ENCODE peak calls at places on chromosomes 6 and 20, in six cellular contexts. One of them, this sample, is unnamed.
A peak's percentile ranks its signal among the peaks of the same experiment; 100 is the strongest.

GRCh38 chr20:12466915-12467314 is 541.9 kb upstream of the SPTLC3 start:
- DNase-seq in nephron progenitor cell: no peak
- DNase-seq in CD4-positive, alpha-beta T cell: no peak
- DNase-seq in neural crest cell: no peak
- DNase-seq in mucosa of descending colon: no peak
- DNase-seq in lower leg skin: no peak
- DNase-seq in this sample: no peak

GRCh38 chr20:25297141-25297905 is 49.4 kb downstream of the PYGB start:
- DNase-seq in nephron progenitor cell: no peak
- DNase-seq in CD4-positive, alpha-beta T cell: no peak
- DNase-seq in neural crest cell: no peak
- DNase-seq in mucosa of descending colon: no peak
- DNase-seq in lower leg skin: no peak
- DNase-seq in this sample: no peak

GRCh38 chr6:30345852-30346251 is 896 bp downstream of the RPP21 start:
- DNase-seq in nephron progenitor cell: no peak
- DNase-seq in CD4-positive, alpha-beta T cell: no peak
- DNase-seq in neural crest cell: no peak
- DNase-seq in mucosa of descending colon: no peak
- DNase-seq in lower leg skin: no peak
- DNase-seq in this sample: no peak

GRCh38 chr6:33628401-33628964 is 7.4 kb downstream of the ITPR3 start:
- DNase-seq in nephron progenitor cell: no peak
- DNase-seq in CD4-positive, alpha-beta T cell: no peak
- DNase-seq in neural crest cell: no peak
- DNase-seq in mucosa of descending colon: peak; percentile 41
- DNase-seq in lower leg skin: peak; percentile 68
- DNase-seq in this sample: no peak

GRCh38 chr6:155275808-155276480 is 12.1 kb downstream of the CLDN20 start:
- DNase-seq in nephron progenitor cell: no peak
- DNase-seq in CD4-positive, alpha-beta T cell: no peak
- DNase-seq in neural crest cell: no peak
- DNase-seq in mucosa of descending colon: no peak
- DNase-seq in lower leg skin: no peak
- DNase-seq in this sample: no peak

GRCh38 chr6:145627451-145627850 is 107.9 kb downstream of the EPM2A start:
- DNase-seq in nephron progenitor cell: no peak
- DNase-seq in CD4-positive, alpha-beta T cell: no peak
- DNase-seq in neural crest cell: no peak
- DNase-seq in mucosa of descending colon: no peak
- DNase-seq in lower leg skin: no peak
- DNase-seq in this sample: no peak

GRCh38 chr20:25000268-25000801 is 7.8 kb upstream of the APMAP start:
- DNase-seq in nephron progenitor cell: no peak
- DNase-seq in CD4-positive, alpha-beta T cell: no peak
- DNase-seq in neural crest cell: no peak
- DNase-seq in mucosa of descending colon: peak; percentile 55
- DNase-seq in lower leg skin: peak; percentile 96
- DNase-seq in this sample: no peak

GRCh38 chr20:38764563-38765355 is 16.5 kb downstream of the ACTR5 start:
- DNase-seq in nephron progenitor cell: no peak
- DNase-seq in CD4-positive, alpha-beta T cell: peak; percentile 6
- DNase-seq in neural crest cell: no peak
- DNase-seq in mucosa of descending colon: no peak
- DNase-seq in lower leg skin: peak; percentile 58
- DNase-seq in this sample: no peak

GRCh38 chr6:156427345-156427744 is 349.8 kb upstream of the ARID1B start:
- DNase-seq in nephron progenitor cell: no peak
- DNase-seq in CD4-positive, alpha-beta T cell: no peak
- DNase-seq in neural crest cell: no peak
- DNase-seq in mucosa of descending colon: peak; percentile 42
- DNase-seq in lower leg skin: no peak
- DNase-seq in this sample: no peak

GRCh38 chr6:157791461-157791860 is 31.6 kb upstream of the SNX9 start:
- DNase-seq in nephron progenitor cell: no peak
- DNase-seq in CD4-positive, alpha-beta T cell: no peak
- DNase-seq in neural crest cell: no peak
- DNase-seq in mucosa of descending colon: no peak
- DNase-seq in lower leg skin: no peak
- DNase-seq in this sample: no peak

GRCh38 chr6:4644962-4645361 is 131.2 kb upstream of the CDYL start:
- DNase-seq in nephron progenitor cell: no peak
- DNase-seq in CD4-positive, alpha-beta T cell: no peak
- DNase-seq in neural crest cell: no peak
- DNase-seq in mucosa of descending colon: no peak
- DNase-seq in lower leg skin: no peak
- DNase-seq in this sample: no peak

GRCh38 chr6:141482773-141483172 is 650.0 kb upstream of the GJE1 start:
- DNase-seq in nephron progenitor cell: no peak
- DNase-seq in CD4-positive, alpha-beta T cell: no peak
- DNase-seq in neural crest cell: no peak
- DNase-seq in mucosa of descending colon: no peak
- DNase-seq in lower leg skin: no peak
- DNase-seq in this sample: no peak

GRCh38 chr20:49677777-49678758 is 35.6 kb downstream of the B4GALT5 start:
- DNase-seq in nephron progenitor cell: no peak
- DNase-seq in CD4-positive, alpha-beta T cell: no peak
- DNase-seq in neural crest cell: no peak
- DNase-seq in mucosa of descending colon: peak; percentile 32
- DNase-seq in lower leg skin: no peak
- DNase-seq in this sample: no peak

GRCh38 chr20:49682278-49682677 is 31.4 kb downstream of the B4GALT5 start:
- DNase-seq in nephron progenitor cell: no peak
- DNase-seq in CD4-positive, alpha-beta T cell: no peak
- DNase-seq in neural crest cell: no peak
- DNase-seq in mucosa of descending colon: peak; percentile 1
- DNase-seq in lower leg skin: no peak
- DNase-seq in this sample: no peak

GRCh38 chr20:49682798-49683197 is 30.9 kb downstream of the B4GALT5 start:
- DNase-seq in nephron progenitor cell: no peak
- DNase-seq in CD4-positive, alpha-beta T cell: no peak
- DNase-seq in neural crest cell: no peak
- DNase-seq in mucosa of descending colon: no peak
- DNase-seq in lower leg skin: no peak
- DNase-seq in this sample: no peak

GRCh38 chr20:49676581-49677291 is 36.9 kb downstream of the B4GALT5 start:
- DNase-seq in nephron progenitor cell: no peak
- DNase-seq in CD4-positive, alpha-beta T cell: peak; percentile 8
- DNase-seq in neural crest cell: no peak
- DNase-seq in mucosa of descending colon: peak; percentile 66
- DNase-seq in lower leg skin: no peak
- DNase-seq in this sample: no peak

GRCh38 chr20:49680475-49680874 is 33.2 kb downstream of the B4GALT5 start:
- DNase-seq in nephron progenitor cell: no peak
- DNase-seq in CD4-positive, alpha-beta T cell: no peak
- DNase-seq in neural crest cell: no peak
- DNase-seq in mucosa of descending colon: no peak
- DNase-seq in lower leg skin: no peak
- DNase-seq in this sample: no peak
- TF ChIP-seq CTCF in nephron progenitor cell: no peak
- TF ChIP-seq CTCF in CD4-positive, alpha-beta T cell: no peak
- TF ChIP-seq CTCF in neural crest cell: no peak
- TF ChIP-seq CTCF in mucosa of descending colon: no peak
- TF ChIP-seq CTCF in lower leg skin: no peak
- TF ChIP-seq CTCF in this sample: no peak

DNA sequence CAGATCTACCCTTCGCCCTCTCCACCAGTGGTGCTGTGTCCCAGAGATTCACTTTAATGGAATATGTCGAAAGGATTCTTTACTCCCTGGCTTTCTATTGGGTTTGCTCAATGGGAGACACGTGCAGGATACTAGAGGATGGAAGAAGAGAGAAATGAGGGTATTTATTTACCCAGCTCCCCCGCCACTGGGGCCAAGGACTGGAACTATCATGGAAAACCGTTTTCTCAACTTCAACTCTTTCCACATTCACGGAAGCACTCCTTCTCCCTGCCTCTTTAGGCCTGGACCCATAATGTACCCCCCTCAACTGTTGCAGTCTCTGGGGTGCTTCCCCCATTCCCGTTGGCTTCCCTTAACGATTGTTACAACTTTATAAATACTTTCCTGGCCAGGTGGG is 26.6 kb upstream of the RALY start:
- DNase-seq in nephron progenitor cell: no peak
- DNase-seq in CD4-positive, alpha-beta T cell: no peak
- DNase-seq in neural crest cell: no peak
- DNase-seq in mucosa of descending colon: no peak
- DNase-seq in lower leg skin: peak; percentile 63
- DNase-seq in this sample: no peak
- TF ChIP-seq CTCF in nephron progenitor cell: no peak
- TF ChIP-seq CTCF in CD4-positive, alpha-beta T cell: no peak
- TF ChIP-seq CTCF in neural crest cell: no peak
- TF ChIP-seq CTCF in mucosa of descending colon: no peak
- TF ChIP-seq CTCF in lower leg skin: no peak
- TF ChIP-seq CTCF in this sample: no peak

GRCh38 chr6:37804676-37805075 is 14.9 kb upstream of the ZFAND3 start:
- DNase-seq in nephron progenitor cell: no peak
- DNase-seq in CD4-positive, alpha-beta T cell: no peak
- DNase-seq in neural crest cell: no peak
- DNase-seq in mucosa of descending colon: no peak
- DNase-seq in lower leg skin: no peak
- DNase-seq in this sample: no peak

GRCh38 chr6:37809144-37809543 is 10.4 kb upstream of the ZFAND3 start:
- DNase-seq in nephron progenitor cell: no peak
- DNase-seq in CD4-positive, alpha-beta T cell: no peak
- DNase-seq in neural crest cell: no peak
- DNase-seq in mucosa of descending colon: no peak
- DNase-seq in lower leg skin: no peak
- DNase-seq in this sample: no peak

GRCh38 chr6:37806213-37806612 is 13.3 kb upstream of the ZFAND3 start:
- DNase-seq in nephron progenitor cell: no peak
- DNase-seq in CD4-positive, alpha-beta T cell: no peak
- DNase-seq in neural crest cell: no peak
- DNase-seq in mucosa of descending colon: no peak
- DNase-seq in lower leg skin: no peak
- DNase-seq in this sample: no peak

GRCh38 chr6:37802810-37803209 is 16.7 kb upstream of the ZFAND3 start:
- DNase-seq in nephron progenitor cell: no peak
- DNase-seq in CD4-positive, alpha-beta T cell: no peak
- DNase-seq in neural crest cell: no peak
- DNase-seq in mucosa of descending colon: no peak
- DNase-seq in lower leg skin: no peak
- DNase-seq in this sample: no peak

GRCh38 chr6:37807656-37808055 is 11.9 kb upstream of the ZFAND3 start:
- DNase-seq in nephron progenitor cell: peak; percentile 20
- DNase-seq in CD4-positive, alpha-beta T cell: no peak
- DNase-seq in neural crest cell: no peak
- DNase-seq in mucosa of descending colon: no peak
- DNase-seq in lower leg skin: no peak
- DNase-seq in this sample: no peak
- TF ChIP-seq CTCF in nephron progenitor cell: no peak
- TF ChIP-seq CTCF in CD4-positive, alpha-beta T cell: no peak
- TF ChIP-seq CTCF in neural crest cell: peak; percentile 19
- TF ChIP-seq CTCF in mucosa of descending colon: no peak
- TF ChIP-seq CTCF in lower leg skin: no peak
- TF ChIP-seq CTCF in this sample: no peak

GRCh38 chr6:24902782-24903181 is 33.0 kb downstream of the RIPOR2 start:
- DNase-seq in nephron progenitor cell: no peak
- DNase-seq in CD4-positive, alpha-beta T cell: no peak
- DNase-seq in neural crest cell: no peak
- DNase-seq in mucosa of descending colon: no peak
- DNase-seq in lower leg skin: no peak
- DNase-seq in this sample: no peak
- TF ChIP-seq CTCF in nephron progenitor cell: no peak
- TF ChIP-seq CTCF in CD4-positive, alpha-beta T cell: no peak
- TF ChIP-seq CTCF in neural crest cell: no peak
- TF ChIP-seq CTCF in mucosa of descending colon: no peak
- TF ChIP-seq CTCF in lower leg skin: no peak
- TF ChIP-seq CTCF in this sample: no peak

GRCh38 chr6:35757461-35758123 is 18.8 kb upstream of the CLPSL2 start:
- DNase-seq in nephron progenitor cell: peak; percentile 25
- DNase-seq in CD4-positive, alpha-beta T cell: no peak
- DNase-seq in neural crest cell: peak; percentile 33
- DNase-seq in mucosa of descending colon: peak; percentile 9
- DNase-seq in lower leg skin: no peak
- DNase-seq in this sample: peak; percentile 33
- TF ChIP-seq CTCF in nephron progenitor cell: peak; percentile 32
- TF ChIP-seq CTCF in CD4-positive, alpha-beta T cell: no peak
- TF ChIP-seq CTCF in neural crest cell: peak; percentile 52
- TF ChIP-seq CTCF in mucosa of descending colon: no peak
- TF ChIP-seq CTCF in lower leg skin: no peak
- TF ChIP-seq CTCF in this sample: no peak

DNA sequence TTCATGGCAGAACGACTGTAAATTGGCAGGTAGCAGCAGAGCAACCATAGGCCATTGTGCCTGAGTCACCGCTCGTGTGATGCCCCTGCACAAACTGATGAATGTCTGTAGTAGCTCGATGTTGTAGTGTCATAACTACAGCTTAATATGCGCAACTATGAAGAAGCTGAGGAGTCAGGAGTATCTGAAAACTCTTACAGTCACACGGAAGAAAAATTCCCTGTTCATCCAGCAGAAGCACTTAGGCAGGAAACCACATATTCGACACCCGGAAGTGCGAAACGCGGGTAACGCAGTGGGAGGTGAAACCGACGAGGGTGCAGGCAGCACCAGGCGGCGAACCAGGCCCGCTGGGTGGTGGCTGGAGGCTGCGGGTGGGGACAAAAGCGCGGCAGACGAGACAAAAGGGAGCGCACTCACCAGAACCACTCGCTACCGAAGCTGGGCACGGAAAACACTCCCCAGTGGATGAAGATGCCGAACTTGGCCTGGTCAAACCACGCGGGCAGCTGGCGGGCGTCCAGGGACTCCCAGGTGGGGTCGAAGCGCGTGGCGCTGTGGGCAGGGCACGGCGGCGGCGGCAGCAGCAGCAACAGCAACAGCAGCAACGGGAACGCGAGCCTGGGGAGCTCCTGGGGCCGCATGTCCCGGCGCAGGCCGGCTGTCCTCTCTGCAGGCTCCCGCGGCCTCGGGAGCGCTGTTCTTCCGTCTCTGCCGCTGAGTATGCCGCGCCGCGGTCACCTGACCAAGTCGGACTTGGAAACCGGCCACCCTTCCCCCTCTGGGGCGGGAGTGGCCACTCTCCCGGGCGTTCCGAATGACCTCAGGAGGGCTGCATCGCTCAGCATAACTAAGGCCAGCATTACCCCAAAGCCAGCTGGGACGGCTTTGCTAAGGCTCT is at the start of gene FUCA2:
- DNase-seq in nephron progenitor cell: peak; percentile 78
- DNase-seq in CD4-positive, alpha-beta T cell: peak; percentile 60
- DNase-seq in neural crest cell: peak; percentile 67
- DNase-seq in mucosa of descending colon: peak; percentile 96
- DNase-seq in lower leg skin: peak; percentile 97
- DNase-seq in this sample: peak; percentile 77
- TF ChIP-seq CTCF in nephron progenitor cell: no peak
- TF ChIP-seq CTCF in CD4-positive, alpha-beta T cell: no peak
- TF ChIP-seq CTCF in neural crest cell: no peak
- TF ChIP-seq CTCF in mucosa of descending colon: no peak
- TF ChIP-seq CTCF in lower leg skin: no peak
- TF ChIP-seq CTCF in this sample: no peak

GRCh38 chr20:30284533-30284932 is 972.9 kb upstream of the DEFB115 start:
- DNase-seq in nephron progenitor cell: no peak
- DNase-seq in CD4-positive, alpha-beta T cell: no peak
- DNase-seq in neural crest cell: no peak
- DNase-seq in mucosa of descending colon: no peak
- DNase-seq in lower leg skin: peak; percentile 37
- DNase-seq in this sample: no peak

GRCh38 chr20:30281584-30282197 is 975.8 kb upstream of the DEFB115 start:
- DNase-seq in nephron progenitor cell: no peak
- DNase-seq in CD4-positive, alpha-beta T cell: no peak
- DNase-seq in neural crest cell: no peak
- DNase-seq in mucosa of descending colon: no peak
- DNase-seq in lower leg skin: peak; percentile 65
- DNase-seq in this sample: no peak

GRCh38 chr20:30286157-30286556 is 971.3 kb upstream of the DEFB115 start:
- DNase-seq in nephron progenitor cell: no peak
- DNase-seq in CD4-positive, alpha-beta T cell: no peak
- DNase-seq in neural crest cell: no peak
- DNase-seq in mucosa of descending colon: no peak
- DNase-seq in lower leg skin: peak; percentile 77
- DNase-seq in this sample: no peak
- TF ChIP-seq CTCF in nephron progenitor cell: no peak
- TF ChIP-seq CTCF in CD4-positive, alpha-beta T cell: no peak
- TF ChIP-seq CTCF in neural crest cell: no peak
- TF ChIP-seq CTCF in mucosa of descending colon: no peak
- TF ChIP-seq CTCF in lower leg skin: no peak
- TF ChIP-seq CTCF in this sample: no peak